ENCODE peak calls at places on chromosome 1, in four cellular contexts. S, H, F and A are unnamed samples.

GRCh38 chr1:143643148-143643885 is 328.5 kb downstream of the FAM72C start:
- DNase-seq in H (no peak), S (no peak), F (no peak), A (no peak)

GRCh38 chr1:115496904-115497527 is 144.8 kb upstream of the VANGL1 start:
- DNase-seq in S (peak), F (no peak), H (no peak), A (no peak)

GRCh38 chr1:155174334-155175280 is 958 bp downstream of the TRIM46 start:
- DNase-seq in H (peak), F (no peak), S (no peak), A (no peak)

GRCh38 chr1:154664331-154664730 is 56.3 kb upstream of the ADAR start:
- DNase-seq in S (no peak), F (no peak), H (no peak), A (no peak)

GRCh38 chr1:157399343-157399983 is 152.9 kb downstream of the FCRL5 start:
- DNase-seq in H (no peak), F (no peak), S (no peak), A (no peak)

GRCh38 chr1:93029317-93029716 is 49.8 kb upstream of the MTF2 start:
- DNase-seq in S (no peak), F (no peak), H (no peak), A (no peak)

GRCh38 chr1:118113261-118113660 is 71.8 kb downstream of the SPAG17 start:
- DNase-seq in F (no peak), S (peak), H (no peak), A (no peak)

GRCh38 chr1:7209340-7209739 is 424.1 kb downstream of the CAMTA1 start:
- DNase-seq in H (no peak), S (no peak), F (no peak), A (no peak)

GRCh38 chr1:207298186-207298585 is 23.3 kb upstream of the CD55 start:
- DNase-seq in H (no peak), F (no peak), S (no peak), A (no peak)

GRCh38 chr1:198493324-198493723 is 47.2 kb downstream of the ATP6V1G3 start:
- DNase-seq in H (no peak), F (no peak), S (no peak), A (no peak)

GRCh38 chr1:40838045-40838979 is 23.9 kb downstream of the CITED4 start:
- DNase-seq in S (no peak), F (no peak), H (no peak), A (peak)

GRCh38 chr1:80258659-80259058 is 1252.1 kb upstream of the ADGRL4 start:
- DNase-seq in F (no peak), H (peak), S (no peak), A (no peak)

GRCh38 chr1:183416850-183417690 is 1.1 kb downstream of the NMNAT2 start:
- DNase-seq in S (peak), H (peak), F (no peak), A (peak)

GRCh38 chr1:87224209-87224608 is 104.5 kb upstream of the LMO4 start:
- DNase-seq in H (no peak), F (no peak), S (peak), A (no peak)

GRCh38 chr1:94654031-94654430 is 112.5 kb upstream of the F3 start:
- DNase-seq in H (no peak), S (peak), F (no peak), A (no peak)

GRCh38 chr1:84712288-84712874 is 22.1 kb upstream of the SSX2IP start:
- DNase-seq in H (no peak), F (no peak), S (no peak), A (no peak)

GRCh38 chr1:79732950-79733349 is 726.4 kb upstream of the ADGRL4 start:
- DNase-seq in S (no peak), H (no peak), F (no peak), A (no peak)